ENCODE peak calls at places on chromosomes 13 and 19, in four cellular contexts. Y is psoas muscle; S is upper lobe of left lung; U is effector memory CD4-positive, alpha-beta T cell. D is an unnamed sample.

GRCh38 chr13:76148926-76149325 is 512.8 kb downstream of the LMO7 start:
- DNase-seq in Y (no peak), S (no peak), U (no peak), D (no peak)

GRCh38 chr19:31610036-31610435 is 260.8 kb upstream of the TSHZ3 start:
- DNase-seq in Y (no peak), S (no peak), U (no peak), D (no peak)

GRCh38 chr19:23437901-23438300 is 42.6 kb upstream of the ZNF91 start:
- DNase-seq in Y (no peak), S (no peak), U (no peak), D (no peak)

GRCh38 chr19:13778398-13778797 is 4.1 kb downstream of the C19orf53 start:
- DNase-seq in Y (no peak), S (no peak), U (no peak), D (no peak)

GRCh38 chr19:13097331-13098258 is 5.1 kb downstream of the LYL1 start:
- DNase-seq in Y (peak), S (peak), U (no peak), D (no peak)

GRCh38 chr13:54611400-54611799 is 1582.8 kb downstream of the OLFM4 start:
- DNase-seq in Y (no peak), S (no peak), U (no peak), D (no peak)

GRCh38 chr13:23467048-23467931 is 33.8 kb upstream of the SACS start:
- DNase-seq in Y (no peak), S (no peak), U (no peak), D (peak)

GRCh38 chr13:65473199-65473598 is 1756.9 kb downstream of the PCDH9 start:
- DNase-seq in Y (no peak), S (no peak), U (no peak), D (no peak)

GRCh38 chr19:48490980-48491792 is 20.4 kb downstream of the LMTK3 start:
- DNase-seq in Y (no peak), S (peak), U (peak), D (no peak)

GRCh38 chr19:39828015-39828633 is 5.8 kb downstream of the DYRK1B start:
- DNase-seq in Y (no peak), S (peak), U (no peak), D (no peak)

GRCh38 chr13:28181413-28181812 is 43.1 kb downstream of the PAN3 start:
- DNase-seq in Y (no peak), S (no peak), U (no peak), D (peak)

GRCh38 chr19:40553885-40554857 is 22.5 kb upstream of the SHKBP1 start:
- DNase-seq in Y (no peak), S (no peak), U (no peak), D (no peak)

GRCh38 chr13:31441804-31442487 is 242.2 kb downstream of the B3GLCT start:
- DNase-seq in Y (peak), S (no peak), U (no peak), D (no peak)

GRCh38 chr19:54041969-54042606 is 21.6 kb downstream of the VSTM1 start:
- DNase-seq in Y (no peak), S (no peak), U (no peak), D (no peak)

GRCh38 chr19:44602071-44602470 is 11.3 kb upstream of the IGSF23 start:
- DNase-seq in Y (no peak), S (no peak), U (no peak), D (no peak)

GRCh38 chr13:102724923-102725322 is 30.1 kb upstream of the METTL21C start:
- DNase-seq in Y (no peak), S (no peak), U (no peak), D (peak)

GRCh38 chr13:98513837-98514236 is 63.1 kb downstream of the STK24 start:
- DNase-seq in Y (no peak), S (no peak), U (no peak), D (no peak)

GRCh38 chr13:43979492-43979891 is 99.8 kb downstream of the LACC1 start:
- DNase-seq in Y (no peak), S (no peak), U (no peak), D (no peak)

GRCh38 chr13:105465745-105466144 is 1069.7 kb downstream of the EFNB2 start:
- DNase-seq in Y (no peak), S (no peak), U (no peak), D (no peak)

GRCh38 chr13:57748096-57748495 is 116.6 kb downstream of the PCDH17 start:
- DNase-seq in Y (no peak), S (no peak), U (no peak), D (no peak)

GRCh38 chr19:51407631-51408131 is 9.8 kb downstream of the SIGLEC10 start:
- DNase-seq in Y (no peak), S (no peak), U (no peak), D (peak)

GRCh38 chr19:52735734-52736133 is 890 bp upstream of the ZNF611 start:
- DNase-seq in Y (peak), S (peak), U (no peak), D (peak)

GRCh38 chr13:23674795-23675640 is 104.8 kb downstream of the TNFRSF19 start:
- DNase-seq in Y (no peak), S (no peak), U (no peak), D (peak)

GRCh38 chr19:5238700-5239099 is 101.9 kb downstream of the PTPRS start:
- DNase-seq in Y (no peak), S (peak), U (no peak), D (no peak)

GRCh38 chr19:47176627-47177090 is 46.0 kb downstream of the SAE1 start:
- DNase-seq in Y (no peak), S (no peak), U (no peak), D (no peak)

GRCh38 chr13:64925284-64925683 is 2304.9 kb downstream of the PCDH9 start:
- DNase-seq in Y (no peak), S (peak), U (no peak), D (peak)

GRCh38 chr19:18775586-18776287 is 15.4 kb downstream of the COMP start:
- DNase-seq in Y (no peak), S (peak), U (no peak), D (peak)

GRCh38 chr19:49362048-49362925 is at the start of gene TEAD2:
- DNase-seq in Y (peak), S (peak), U (no peak), D (peak)

GRCh38 chr19:30168760-30169159 is 203.4 kb upstream of the ZNF536 start:
- DNase-seq in Y (no peak), S (no peak), U (no peak), D (no peak)

DNA sequence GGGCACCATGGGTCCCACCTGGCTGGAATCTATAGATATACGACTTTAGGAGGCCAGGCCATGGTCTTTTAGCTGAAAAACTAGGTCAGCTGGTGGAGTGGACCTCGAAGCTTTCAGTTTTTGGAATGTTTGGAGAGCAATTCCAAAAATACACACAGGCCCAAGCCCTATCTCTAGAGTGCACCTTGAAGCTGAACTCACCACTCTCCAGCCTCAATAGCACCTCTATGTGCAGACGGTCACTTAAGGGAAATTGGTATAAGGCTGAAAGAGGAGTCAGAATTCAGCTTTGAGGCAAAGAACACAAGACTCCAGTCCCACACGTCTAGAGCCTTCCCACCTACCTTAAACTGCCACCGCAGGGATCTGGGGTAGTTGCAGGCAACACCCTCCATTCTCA is 56.4 kb upstream of the KATNAL1 start:
- DNase-seq in Y (no peak), S (no peak), U (no peak), D (no peak)
- H3K27ac ChIP-seq in Y (peak), S (no peak), U (no peak), D (peak)

GRCh38 chr13:20331949-20332348 is 99.8 kb upstream of the GJB6 start:
- DNase-seq in Y (no peak), S (no peak), U (no peak), D (no peak)

GRCh38 chr13:20334309-20334708 is 102.2 kb upstream of the GJB6 start:
- DNase-seq in Y (no peak), S (no peak), U (no peak), D (no peak)

GRCh38 chr13:20331419-20331818 is 99.3 kb upstream of the GJB6 start:
- DNase-seq in Y (no peak), S (no peak), U (no peak), D (no peak)

GRCh38 chr13:20336761-20337160 is 104.6 kb upstream of the GJB6 start:
- DNase-seq in Y (no peak), S (no peak), U (no peak), D (no peak)

GRCh38 chr13:20332361-20333096 is 100.4 kb upstream of the GJB6 start:
- DNase-seq in Y (peak), S (no peak), U (no peak), D (peak)
- H3K27ac ChIP-seq in Y (no peak), S (no peak), U (no peak), D (peak)

GRCh38 chr13:40644838-40645620 is 21.4 kb downstream of the FOXO1 start:
- DNase-seq in Y (no peak), S (no peak), U (no peak), D (no peak)
- H3K27ac ChIP-seq in Y (peak), S (no peak), U (no peak), D (no peak)

DNA sequence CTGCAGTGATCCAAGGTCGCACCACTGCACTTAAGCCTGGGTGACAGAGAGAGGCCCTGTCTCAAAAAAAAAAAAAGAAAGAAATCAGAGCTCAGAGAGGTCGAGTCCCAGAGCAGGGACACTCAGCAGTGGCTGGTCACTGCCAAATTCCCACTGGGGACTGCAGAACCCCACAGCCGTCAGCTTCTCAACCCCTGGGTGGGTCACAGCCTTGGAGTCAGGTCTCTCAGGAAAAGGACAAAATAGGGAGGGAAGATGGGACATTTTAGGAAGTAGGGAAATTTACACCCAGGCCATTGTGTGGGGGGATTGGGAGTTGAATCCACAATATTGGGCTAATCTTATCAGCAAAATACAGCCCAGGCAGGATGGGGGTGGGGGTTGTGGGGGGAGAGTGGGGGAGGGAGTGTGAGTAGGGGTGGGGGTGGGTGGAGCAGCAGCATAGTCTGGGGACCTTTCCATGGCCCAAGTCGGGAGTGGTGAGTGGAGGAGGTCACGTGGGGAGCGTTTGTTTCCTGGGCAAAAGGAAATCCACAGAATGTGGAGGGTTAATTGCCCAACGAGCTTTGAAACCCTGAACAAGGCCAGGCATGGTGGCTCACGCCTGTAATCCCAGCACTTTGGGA is 5.0 kb upstream of the CCDC194 start:
- DNase-seq in Y (no peak), S (no peak), U (no peak), D (no peak)
- H3K27ac ChIP-seq in Y (no peak), S (peak), U (no peak), D (no peak)

GRCh38 chr19:21604351-21604926 is 99.0 kb downstream of the ZNF429 start:
- DNase-seq in Y (no peak), S (no peak), U (no peak), D (peak)

GRCh38 chr19:21602105-21602658 is 96.8 kb downstream of the ZNF429 start:
- DNase-seq in Y (no peak), S (no peak), U (no peak), D (no peak)

GRCh38 chr19:21603431-21604153 is 98.2 kb downstream of the ZNF429 start:
- DNase-seq in Y (no peak), S (no peak), U (no peak), D (peak)

GRCh38 chr19:21607453-21607852 is 102.1 kb downstream of the ZNF429 start:
- DNase-seq in Y (no peak), S (no peak), U (no peak), D (no peak)

DNA sequence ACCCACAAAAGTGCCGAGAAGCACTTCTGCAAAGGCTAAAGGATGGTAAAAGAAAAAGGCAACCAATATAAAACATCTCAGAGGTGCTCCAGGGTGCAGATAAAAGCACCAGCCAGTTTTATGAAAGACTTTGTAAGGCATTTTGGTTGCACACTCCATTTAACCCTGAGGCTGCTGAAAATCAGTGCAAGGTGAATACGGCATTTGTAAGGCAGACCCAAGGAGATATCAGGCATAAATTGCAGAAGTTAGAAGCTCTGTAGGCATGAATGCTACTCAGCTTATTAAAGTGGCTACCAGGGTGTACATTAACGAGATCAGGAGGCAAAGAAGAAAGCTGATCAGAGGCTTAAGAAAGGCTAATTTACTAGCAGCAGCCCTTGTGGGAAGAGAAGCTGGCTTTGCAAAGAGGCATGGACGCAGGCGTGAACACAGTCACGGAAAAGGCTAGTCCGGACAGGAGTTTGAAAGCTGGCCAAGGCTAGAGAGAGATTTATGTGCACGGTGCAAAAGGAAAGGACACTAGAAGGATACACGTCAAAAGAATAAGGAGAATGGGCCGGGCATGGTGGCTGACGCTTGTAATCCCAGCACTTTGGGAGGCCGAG is 99.6 kb downstream of the ZNF429 start:
- DNase-seq in Y (no peak), S (no peak), U (no peak), D (peak)
- H3K27ac ChIP-seq in Y (peak), S (peak), U (peak), D (peak)

GRCh38 chr13:95153647-95154405 is 147.4 kb downstream of the ABCC4 start:
- DNase-seq in Y (no peak), S (no peak), U (no peak), D (no peak)
- H3K27ac ChIP-seq in Y (no peak), S (no peak), U (no peak), D (no peak)